ENCODE peak calls at places on chromosomes 3 and 15, in ten cellular contexts. Q is transverse colon, J is esophagus muscularis mucosa, B is stomach, U is endothelial cell of umbilical vein, K is upper lobe of left lung, N is SK-N-MC, H is sigmoid colon, S is K562, E is prostate gland. T is an unnamed sample. For H3K9me3, the result is how much of the 10 kb centered on the place peaks cover.

GRCh38 chr3:8610961-8611360 is 33.6 kb downstream of the SSUH2 start:
- DNase-seq in B (no peak), Q (no peak), E (no peak), H (no peak), J (no peak), N (no peak), U (no peak), S (no peak), K (no peak), T (no peak)

GRCh38 chr3:9225268-9225667 is 24.2 kb downstream of the SRGAP3 start:
- DNase-seq in K (no peak), H (no peak), U (no peak), B (no peak), Q (no peak), S (no peak), N (no peak), J (no peak), E (no peak), T (no peak)

GRCh38 chr3:71784914-71785593 is at the start of gene PROK2:
- DNase-seq in S (no peak), B (no peak), E (no peak), N (no peak), H (no peak), U (no peak), K (no peak), Q (no peak), J (peak), T (no peak)

GRCh38 chr3:99484871-99485270 is 153.5 kb upstream of the COL8A1 start:
- DNase-seq in H (no peak), K (no peak), Q (no peak), N (peak), J (no peak), U (no peak), S (no peak), E (no peak), B (no peak), T (no peak)

GRCh38 chr3:106826861-106827311 is 550.4 kb upstream of the CCDC54 start:
- DNase-seq in E (no peak), H (no peak), J (no peak), S (no peak), N (peak), Q (no peak), U (peak), B (no peak), K (no peak), T (no peak)

GRCh38 chr15:44193651-44194396 is 1.2 kb downstream of the FRMD5 start:
- DNase-seq in S (no peak), U (peak), E (no peak), K (no peak), Q (no peak), N (no peak), B (no peak), J (no peak), H (no peak), T (no peak)

GRCh38 chr3:25423780-25424179 is 4.3 kb upstream of the RARB start:
- DNase-seq in N (no peak), E (no peak), S (no peak), Q (no peak), B (no peak), K (no peak), J (no peak), U (no peak), H (no peak), T (no peak)

GRCh38 chr3:89155811-89156210 is 48.4 kb downstream of the EPHA3 start:
- DNase-seq in K (no peak), J (no peak), S (no peak), H (no peak), Q (no peak), B (no peak), N (no peak), E (no peak), U (no peak), T (no peak)

GRCh38 chr3:9951962-9952805 is at the start of gene PRRT3:
- DNase-seq in E (no peak), H (no peak), Q (peak), K (no peak), B (peak), J (no peak), N (no peak), U (no peak), S (peak), T (no peak)

GRCh38 chr3:187678869-187679268 is 8.7 kb upstream of the SST start:
- DNase-seq in K (no peak), B (peak), H (no peak), J (peak), S (peak), N (peak), Q (peak), E (peak), U (peak), T (no peak)

GRCh38 chr3:13228584-13228983 is 155.4 kb upstream of the IQSEC1 start:
- DNase-seq in S (no peak), K (no peak), U (no peak), H (no peak), B (no peak), J (no peak), N (no peak), Q (no peak), E (no peak), T (no peak)

GRCh38 chr3:122619040-122619439 is 41.6 kb downstream of the PARP15 start:
- DNase-seq in U (no peak), E (no peak), H (no peak), K (no peak), J (no peak), N (no peak), Q (no peak), B (no peak), S (no peak), T (no peak)

GRCh38 chr15:67829647-67830504 is 4.6 kb downstream of the SKOR1 start:
- DNase-seq in H (peak), Q (no peak), B (no peak), N (no peak), K (no peak), E (no peak), U (no peak), J (no peak), S (no peak), T (no peak)
- H3K9me3 ChIP-seq in H (under half), Q (under half), B (under half), N (under half), K (under half), E (under half), U (under half), J (under half), S (under half), T (under half)

GRCh38 chr15:75350601-75351331 is 3.9 kb downstream of the NEIL1 start:
- DNase-seq in B (no peak), H (no peak), E (no peak), J (no peak), Q (no peak), N (no peak), U (no peak), K (no peak), S (no peak), T (no peak)
- TF ChIP-seq POLR2AphosphoS5 in B (no peak), H (no peak), E (no peak), J (no peak), Q (no peak), N (no peak), U (no peak), K (no peak), S (no peak), T (no peak)

GRCh38 chr15:100198442-100198841 is 143.3 kb downstream of the ADAMTS17 start:
- DNase-seq in U (no peak), J (no peak), S (no peak), Q (no peak), N (no peak), B (no peak), H (no peak), E (no peak), K (no peak), T (no peak)
- H3K9me3 ChIP-seq in U (under half), J (under half), S (under half), Q (under half), N (under half), B (under half), H (under half), E (under half), K (under half), T (under half)

DNA sequence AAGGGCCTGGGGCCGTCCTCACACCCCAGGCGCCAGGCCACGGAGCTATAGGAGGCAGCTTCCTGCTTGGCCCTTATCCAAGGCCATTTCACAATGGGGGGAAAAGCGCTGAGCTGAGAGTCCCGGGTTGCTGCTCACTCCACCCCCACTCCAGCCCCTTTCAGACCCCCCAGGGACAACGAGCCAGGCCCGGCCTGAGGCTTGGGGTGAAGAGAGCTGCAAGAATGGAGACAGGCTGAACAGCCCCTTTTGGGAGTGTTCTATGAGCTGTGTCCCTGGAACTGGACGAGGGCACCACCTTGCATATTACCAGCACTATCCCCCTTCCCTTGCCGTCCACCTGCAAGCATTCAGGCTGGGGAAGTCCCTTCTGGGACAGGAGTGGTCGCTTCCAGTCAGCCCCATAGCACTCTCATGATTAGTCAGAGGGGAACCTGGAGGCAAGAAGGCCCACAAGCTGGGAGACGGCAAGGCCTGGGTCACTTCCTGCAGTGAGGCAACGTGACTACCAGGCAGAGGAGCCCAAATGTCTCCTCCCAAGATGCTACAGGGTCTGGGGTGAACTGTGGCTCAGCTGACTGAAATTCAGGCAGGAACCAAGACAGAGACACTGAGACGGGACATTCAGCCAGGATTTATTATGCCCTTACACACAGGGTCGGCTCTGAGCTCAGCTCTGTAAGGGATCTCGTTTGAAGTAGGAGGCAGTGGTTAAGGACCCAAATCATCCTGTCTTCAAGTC is 8.6 kb upstream of the SRP14 start:
- DNase-seq in K (peak), N (peak), B (peak), E (no peak), H (peak), S (no peak), U (peak), Q (peak), J (peak), T (no peak)
- TF ChIP-seq POLR2AphosphoS5 in K (peak), N (peak), B (peak), E (no peak), H (no peak), S (no peak), U (no peak), Q (no peak), J (no peak), T (no peak)

GRCh38 chr15:80565398-80565797 is 129.7 kb upstream of the ABHD17C start:
- DNase-seq in K (no peak), H (no peak), J (no peak), S (no peak), N (no peak), E (no peak), Q (no peak), U (no peak), B (no peak), T (no peak)
- H3K9me3 ChIP-seq in K (under half), H (under half), J (under half), S (under half), N (under half), E (under half), Q (under half), U (under half), B (under half), T (under half)

GRCh38 chr3:179071161-179071568 is 444 bp downstream of the ZMAT3 start:
- DNase-seq in U (peak), Q (peak), J (no peak), K (peak), S (no peak), N (no peak), H (peak), B (no peak), E (peak), T (no peak)
- TF ChIP-seq POLR2AphosphoS5 in U (no peak), Q (no peak), J (no peak), K (no peak), S (no peak), N (no peak), H (no peak), B (no peak), E (no peak), T (no peak)

GRCh38 chr3:6736781-6737180 is 124.1 kb upstream of the GRM7 start:
- DNase-seq in Q (no peak), J (no peak), U (no peak), N (no peak), H (no peak), B (no peak), S (no peak), K (no peak), E (no peak), T (no peak)
- H3K9me3 ChIP-seq in Q (under half), J (under half), U (under half), N (under half), H (under half), B (under half), S (under half), K (under half), E (under half), T (under half)

DNA sequence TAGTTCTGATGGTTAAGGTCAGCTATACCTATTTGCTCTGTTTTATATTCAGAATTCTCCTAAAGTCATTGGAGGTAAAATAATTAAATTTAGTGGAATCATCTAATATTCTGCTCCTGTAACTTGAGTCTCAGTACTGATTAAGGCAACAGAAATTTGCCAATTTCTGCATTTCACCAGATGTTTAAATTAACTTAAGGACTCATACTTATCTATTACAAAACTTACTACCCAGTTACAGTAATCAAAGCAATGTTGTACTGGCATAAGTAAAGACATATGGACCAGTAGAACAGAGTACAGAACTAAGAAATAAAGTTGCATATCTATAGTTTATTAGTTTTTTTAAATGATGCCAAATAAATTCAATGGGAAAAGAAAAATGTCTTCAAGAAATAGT is 1043.8 kb downstream of the OTOL1 start:
- DNase-seq in E (no peak), S (no peak), J (no peak), N (no peak), Q (no peak), B (no peak), U (no peak), H (no peak), K (no peak), T (no peak)
- TF ChIP-seq POLR2AphosphoS5 in E (no peak), S (no peak), J (no peak), N (no peak), Q (no peak), B (no peak), U (no peak), H (no peak), K (no peak), T (no peak)

DNA sequence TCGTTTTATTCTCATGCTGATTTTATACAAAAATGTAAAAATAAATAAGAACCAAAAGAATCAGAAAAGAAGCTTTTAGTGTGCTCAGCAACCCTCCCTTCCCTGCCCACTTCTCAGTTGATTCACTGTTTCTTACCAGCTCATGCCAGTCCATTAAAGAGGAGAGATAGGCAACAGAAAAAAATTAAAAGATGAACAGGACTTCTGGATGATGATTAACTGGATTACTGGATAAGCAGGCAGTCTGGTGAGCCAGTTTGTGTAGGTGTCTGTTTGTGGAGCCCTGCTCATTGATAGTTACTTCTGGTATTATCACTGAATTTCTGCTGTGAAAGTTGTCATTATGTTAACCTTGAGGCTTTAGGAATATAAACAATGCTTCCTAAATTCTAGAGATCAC is 15.1 kb upstream of the GPR171 start:
- DNase-seq in U (no peak), N (no peak), S (no peak), B (no peak), E (no peak), K (no peak), J (no peak), Q (no peak), H (no peak), T (no peak)
- H3K9me3 ChIP-seq in U (under half), N (under half), S (under half), B (under half), E (under half), K (under half), J (under half), Q (under half), H (under half), T (under half)

DNA sequence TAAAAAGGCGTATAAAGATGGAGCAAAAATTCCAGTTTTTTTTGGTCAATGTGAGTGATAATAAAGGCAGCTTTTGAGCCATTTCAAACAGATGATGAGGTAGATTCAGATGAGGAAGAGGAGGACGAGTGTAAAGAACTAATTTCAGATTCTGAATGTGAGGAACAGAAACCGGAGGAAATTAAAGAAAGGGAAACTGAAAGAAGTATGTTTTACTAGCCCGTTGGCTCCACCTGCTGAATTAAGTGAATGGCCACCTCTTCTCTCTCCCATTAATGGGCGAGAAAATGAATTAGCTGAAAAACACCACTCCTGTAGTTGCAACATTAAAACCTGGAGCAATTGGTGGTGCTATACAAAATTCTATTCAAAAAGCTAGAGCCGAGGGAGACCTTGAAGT is 55.4 kb downstream of the CYP19A1 start:
- DNase-seq in J (no peak), H (no peak), Q (no peak), S (no peak), N (no peak), K (no peak), U (no peak), B (no peak), E (no peak), T (no peak)
- TF ChIP-seq POLR2AphosphoS5 in J (no peak), H (no peak), Q (no peak), S (no peak), N (no peak), K (no peak), U (no peak), B (no peak), E (no peak), T (no peak)